ENCODE peak calls at places on chromosomes 6 and 20, in four cellular contexts. P, W, N and X are unnamed samples.

GRCh38 chr6:138307816-138308727 is 69.6 kb upstream of the SMIM28 start:
- DNase-seq in P (no peak), W (no peak), N (no peak), X (no peak)

GRCh38 chr6:136777651-136778050 is 14.6 kb downstream of the MAP3K5 start:
- DNase-seq in P (no peak), W (no peak), N (no peak), X (no peak)

GRCh38 chr20:49508435-49509199 is 26.1 kb upstream of the KCNB1 start:
- DNase-seq in P (peak), W (no peak), N (no peak), X (peak)

GRCh38 chr20:63142933-63143332 is 73.0 kb downstream of the YTHDF1 start:
- DNase-seq in P (no peak), W (no peak), N (no peak), X (no peak)

GRCh38 chr20:50230184-50230583 is 39.6 kb downstream of the CEBPB start:
- DNase-seq in P (no peak), W (no peak), N (no peak), X (no peak)

GRCh38 chr6:131009790-131010189 is 53.3 kb downstream of the EPB41L2 start:
- DNase-seq in P (no peak), W (no peak), N (no peak), X (no peak)

GRCh38 chr6:101626264-101626663 is 232.8 kb downstream of the GRIK2 start:
- DNase-seq in P (no peak), W (no peak), N (no peak), X (no peak)

GRCh38 chr6:38279423-38279822 is 360.3 kb downstream of the BTBD9 start:
- DNase-seq in P (no peak), W (no peak), N (no peak), X (peak)

GRCh38 chr20:20369353-20370086 is 1.6 kb downstream of the INSM1 start:
- DNase-seq in P (no peak), W (peak), N (no peak), X (peak)

GRCh38 chr20:38168791-38169589 is 3.9 kb upstream of the TGM2 start:
- DNase-seq in P (no peak), W (no peak), N (no peak), X (no peak)

GRCh38 chr6:9537381-9537780 is 877.5 kb downstream of the TFAP2A start:
- DNase-seq in P (no peak), W (no peak), N (no peak), X (no peak)

GRCh38 chr6:9539231-9539755 is 875.6 kb downstream of the TFAP2A start:
- DNase-seq in P (no peak), W (no peak), N (no peak), X (no peak)

GRCh38 chr6:9540126-9540525 is 874.7 kb downstream of the TFAP2A start:
- DNase-seq in P (no peak), W (no peak), N (no peak), X (no peak)

GRCh38 chr6:9543649-9544048 is 871.2 kb downstream of the TFAP2A start:
- DNase-seq in P (no peak), W (no peak), N (no peak), X (no peak)

GRCh38 chr6:9540534-9541126 is 874.2 kb downstream of the TFAP2A start:
- DNase-seq in P (peak), W (no peak), N (no peak), X (peak)
- TF ChIP-seq TEAD4 in P (no peak), W (no peak), N (no peak), X (no peak)

GRCh38 chr20:57043669-57044268 is 222.7 kb downstream of the BMP7 start:
- DNase-seq in P (no peak), W (no peak), N (no peak), X (no peak)

GRCh38 chr20:57038608-57039440 is 227.6 kb downstream of the BMP7 start:
- DNase-seq in P (no peak), W (no peak), N (no peak), X (no peak)

GRCh38 chr20:57040461-57040860 is 226.0 kb downstream of the BMP7 start:
- DNase-seq in P (no peak), W (no peak), N (no peak), X (no peak)

GRCh38 chr20:57043091-57043490 is 223.3 kb downstream of the BMP7 start:
- DNase-seq in P (no peak), W (no peak), N (no peak), X (no peak)

DNA sequence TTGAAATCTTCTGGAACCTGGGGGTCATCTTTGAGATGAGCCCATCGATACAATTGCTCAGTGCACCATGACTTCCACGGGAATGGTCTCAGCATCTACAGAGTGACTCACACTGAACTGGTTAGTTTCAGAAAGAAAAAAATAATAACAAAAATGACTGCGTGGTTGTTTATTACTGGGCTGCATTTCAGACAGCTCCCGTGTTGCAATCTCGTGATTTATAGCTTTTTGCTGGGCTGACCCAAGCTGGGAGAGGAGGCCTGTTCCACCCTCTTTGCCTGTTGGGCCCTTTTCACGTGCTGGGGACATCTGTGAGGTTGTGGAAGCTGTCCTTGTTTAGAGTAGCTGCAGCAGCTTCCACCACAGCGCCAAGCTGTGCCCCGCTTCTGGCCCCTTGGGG is 225.5 kb downstream of the BMP7 start:
- DNase-seq in P (no peak), W (no peak), N (no peak), X (no peak)
- TF ChIP-seq TEAD4 in P (no peak), W (no peak), N (no peak), X (no peak)

GRCh38 chr6:169864148-169865030 is 113.0 kb downstream of the ERMARD start:
- DNase-seq in P (no peak), W (no peak), N (no peak), X (no peak)
- TF ChIP-seq TEAD4 in P (no peak), W (no peak), N (no peak), X (no peak)

DNA sequence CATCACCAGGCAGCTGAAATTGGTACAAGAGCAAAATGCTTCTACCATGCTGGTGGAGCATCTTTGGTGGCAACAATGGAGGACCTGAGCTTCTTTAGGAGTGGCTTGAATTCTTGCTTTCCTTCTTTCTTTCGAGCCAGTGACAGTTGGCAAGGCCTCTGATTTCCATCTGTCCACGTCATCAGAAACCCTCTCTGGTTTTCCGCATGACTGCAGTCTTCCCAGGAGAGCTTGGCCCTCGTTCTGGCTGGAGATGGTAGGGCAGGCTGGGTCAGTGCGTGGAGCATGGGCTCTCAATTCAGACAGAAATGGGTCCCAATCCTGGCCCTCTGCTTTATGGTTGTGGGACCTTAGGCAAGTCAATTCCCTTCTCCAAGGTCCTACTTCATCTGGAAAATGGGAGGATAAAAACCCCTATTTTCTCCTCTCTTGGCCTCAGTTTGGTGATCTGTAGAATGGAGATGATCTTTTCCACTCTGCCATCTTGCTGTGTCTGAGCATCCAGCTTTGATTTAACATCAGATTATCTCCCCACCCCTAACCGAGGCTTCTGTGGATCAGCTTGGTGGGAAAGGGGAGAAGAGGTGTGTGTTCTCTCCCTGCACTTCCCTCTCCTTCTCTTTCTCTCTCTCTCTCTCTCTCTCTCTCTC is 3.6 kb upstream of the BPIFB1 start:
- DNase-seq in P (no peak), W (no peak), N (no peak), X (no peak)
- TF ChIP-seq TEAD4 in P (no peak), W (no peak), N (no peak), X (no peak)

GRCh38 chr6:120826253-120826652 is 508.0 kb downstream of the TBC1D32 start:
- DNase-seq in P (no peak), W (peak), N (no peak), X (peak)
- TF ChIP-seq TEAD4 in P (no peak), W (no peak), N (no peak), X (no peak)

GRCh38 chr6:118324081-118324480 is 224.0 kb upstream of the PLN start:
- DNase-seq in P (no peak), W (peak), N (peak), X (no peak)
- TF ChIP-seq TEAD4 in P (no peak), W (no peak), N (peak), X (no peak)

GRCh38 chr20:59253779-59254319 is 46.6 kb upstream of the EDN3 start:
- DNase-seq in P (no peak), W (no peak), N (no peak), X (peak)

GRCh38 chr20:59255256-59255655 is 45.2 kb upstream of the EDN3 start:
- DNase-seq in P (no peak), W (no peak), N (no peak), X (no peak)

GRCh38 chr20:59258103-59258705 is 42.2 kb upstream of the EDN3 start:
- DNase-seq in P (no peak), W (no peak), N (no peak), X (no peak)

GRCh38 chr20:59250293-59250692 is 50.1 kb upstream of the EDN3 start:
- DNase-seq in P (no peak), W (no peak), N (no peak), X (no peak)

GRCh38 chr20:59253325-59253724 is 47.1 kb upstream of the EDN3 start:
- DNase-seq in P (no peak), W (no peak), N (no peak), X (no peak)
- TF ChIP-seq TEAD4 in P (no peak), W (no peak), N (no peak), X (no peak)